ENCODE peak calls at places on chromosome 1, in nine cellular contexts. D is OCI-LY7, K is uterus, P is GM23248, X is hepatocyte, Z is mammary epithelial cell, U is lung, F is A549, O is mesendoderm. W is an unnamed sample. For H3K4me1, the result is how much of the 10 kb centered on the place peaks cover.

GRCh38 chr1:31769720-31770390 is 5.7 kb upstream of the ADGRB2 start:
- DNase-seq in D (no peak), K (no peak), P (no peak), X (no peak), Z (no peak), U (no peak), F (no peak), O (peak), W (no peak)

GRCh38 chr1:81007024-81007423 is 793.7 kb upstream of the ADGRL2 start:
- DNase-seq in D (no peak), K (no peak), P (no peak), X (no peak), Z (peak), U (no peak), F (no peak), O (no peak), W (no peak)

GRCh38 chr1:19287436-19288185 is 959 bp downstream of the AKR7A3 start:
- DNase-seq in D (no peak), K (no peak), P (no peak), X (no peak), Z (no peak), U (no peak), F (no peak), O (no peak), W (no peak)

GRCh38 chr1:145719230-145720079 is at the start of gene CD160:
- DNase-seq in D (no peak), K (no peak), P (no peak), X (no peak), Z (no peak), U (no peak), F (no peak), O (peak), W (no peak)

GRCh38 chr1:221241592-221241991 is 362.3 kb downstream of the HLX start:
- DNase-seq in D (no peak), K (no peak), P (no peak), X (no peak), Z (no peak), U (no peak), F (no peak), O (no peak), W (no peak)

GRCh38 chr1:51442198-51442597 is 76.9 kb downstream of the EPS15 start:
- DNase-seq in D (no peak), K (no peak), P (no peak), X (no peak), Z (no peak), U (no peak), F (no peak), O (peak), W (no peak)

GRCh38 chr1:117851687-117852086 is 77.7 kb downstream of the GDAP2 start:
- DNase-seq in D (no peak), K (no peak), P (no peak), X (no peak), Z (no peak), U (no peak), F (no peak), O (no peak), W (no peak)

GRCh38 chr1:246632584-246633168 is 66.4 kb downstream of the CNST start:
- DNase-seq in D (no peak), K (no peak), P (peak), X (peak), Z (peak), U (no peak), F (no peak), O (no peak), W (peak)

GRCh38 chr1:51231121-51231520 is 5.0 kb upstream of the RNF11 start:
- DNase-seq in D (no peak), K (no peak), P (peak), X (no peak), Z (peak), U (no peak), F (no peak), O (no peak), W (no peak)

DNA sequence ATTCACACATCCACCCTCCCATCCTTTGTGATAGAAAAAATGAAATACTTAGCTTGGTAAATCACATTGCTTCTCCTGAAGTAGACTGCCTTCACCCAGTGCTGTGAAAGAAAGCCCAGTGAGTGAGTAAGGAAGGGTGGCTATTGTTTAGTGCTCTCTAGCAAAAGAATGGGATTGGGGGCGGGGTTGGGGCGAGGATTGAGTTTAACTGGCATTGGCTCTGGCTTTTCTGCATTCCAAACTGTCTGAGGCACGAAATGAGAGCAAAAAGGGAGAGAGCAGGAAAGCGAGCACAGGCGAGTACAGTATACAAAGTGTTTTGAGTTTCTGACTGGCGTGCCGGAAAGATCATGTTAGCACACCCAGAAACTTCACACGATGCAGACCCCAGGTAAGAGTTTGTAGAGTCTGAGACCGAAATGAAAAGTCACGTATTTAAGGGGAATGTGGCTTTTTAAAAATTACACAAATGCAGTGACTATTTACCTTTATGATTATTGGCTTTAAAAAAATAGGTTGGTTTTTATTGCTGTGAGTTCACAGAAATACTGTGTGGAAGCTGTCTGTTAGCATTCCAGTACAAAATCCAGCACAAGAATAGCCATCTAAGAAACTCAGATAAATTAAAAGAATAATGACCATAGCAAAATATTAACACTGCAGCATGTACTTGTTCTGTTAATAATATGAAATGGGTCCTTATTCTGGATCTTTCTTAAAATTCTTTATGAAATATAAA is 155.4 kb downstream of the CLEC20A start:
- DNase-seq in D (no peak), K (peak), P (peak), X (peak), Z (peak), U (peak), F (peak), O (peak), W (peak)
- H3K27ac ChIP-seq in D (no peak), K (no peak), P (peak), X (peak), Z (peak), U (peak), F (no peak), O (peak), W (peak)

GRCh38 chr1:241606544-241606943 is 33.6 kb downstream of the CHML start:
- DNase-seq in D (no peak), K (no peak), P (no peak), X (no peak), Z (peak), U (no peak), F (peak), O (no peak), W (peak)
- H3K4me1 ChIP-seq in D (under half), K (under half), P (under half), X (under half), Z (half or more), U (under half), F (half or more), O (under half), W (half or more)

DNA sequence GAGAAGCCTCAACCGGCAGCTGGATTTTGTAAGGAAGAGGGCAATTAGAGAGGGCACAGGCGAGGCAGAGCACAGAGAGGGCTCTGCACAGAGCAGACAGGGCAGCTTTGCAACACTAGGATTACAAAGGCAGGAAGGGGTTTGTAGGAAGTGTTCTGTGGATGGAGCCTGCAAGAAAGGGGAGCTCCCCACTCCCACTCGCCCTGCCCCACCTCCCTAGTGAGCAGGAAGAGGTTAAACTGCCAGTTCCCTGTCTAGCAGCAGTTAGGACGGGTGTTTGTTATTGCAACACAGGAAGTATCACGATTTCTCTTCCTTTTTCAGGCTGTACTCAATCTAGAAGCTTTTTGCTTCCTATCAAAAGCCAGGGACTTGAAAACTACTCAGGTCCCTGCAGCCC is 63.3 kb upstream of the LRRC8D start:
- DNase-seq in D (peak), K (no peak), P (no peak), X (no peak), Z (no peak), U (peak), F (no peak), O (no peak), W (no peak)
- H3K4me3 ChIP-seq in D (peak), K (no peak), P (no peak), X (no peak), Z (no peak), U (no peak), F (no peak), O (no peak), W (no peak)

GRCh38 chr1:60073605-60074278 is at the start of gene C1orf87:
- DNase-seq in D (no peak), K (no peak), P (no peak), X (peak), Z (no peak), U (peak), F (no peak), O (peak), W (no peak)
- H3K27ac ChIP-seq in D (no peak), K (no peak), P (no peak), X (no peak), Z (no peak), U (no peak), F (no peak), O (no peak), W (no peak)

GRCh38 chr1:14442669-14443068 is 155.8 kb upstream of the KAZN start:
- DNase-seq in D (peak), K (no peak), P (no peak), X (no peak), Z (no peak), U (no peak), F (no peak), O (peak), W (no peak)
- H3K4me1 ChIP-seq in D (under half), K (under half), P (half or more), X (under half), Z (under half), U (under half), F (under half), O (under half), W (under half)

W was measured in SJSA1.